ENCODE peak calls at places on chromosomes 2 and 18, in ten cellular contexts. G is endothelial cell of umbilical vein, M is GM12891, Z is breast epithelium, L is Peyer's patch, T is transverse colon, P is K562, E is A549, K is heart left ventricle, F is adrenal gland. H is an unnamed sample.

GRCh38 chr2:76491503-76491902 is 780.8 kb upstream of the GCFC2 start:
- DNase-seq in K (no peak), Z (no peak), P (no peak), L (no peak), G (no peak), F (no peak), M (no peak), T (no peak), E (no peak), H (no peak)

GRCh38 chr2:198916548-198916947 is 541.2 kb downstream of the SATB2 start:
- DNase-seq in Z (no peak), G (no peak), L (no peak), P (no peak), K (no peak), M (no peak), T (peak), E (no peak), F (no peak), H (no peak)

GRCh38 chr18:26407721-26408601 is 140.4 kb downstream of the KCTD1 start:
- DNase-seq in L (no peak), G (no peak), F (no peak), P (no peak), Z (no peak), M (no peak), K (no peak), E (no peak), T (no peak), H (no peak)

GRCh38 chr2:134527398-134527797 is 191.4 kb downstream of the TMEM163 start:
- DNase-seq in G (no peak), T (no peak), K (no peak), L (no peak), E (no peak), M (no peak), Z (no peak), F (no peak), P (no peak), H (no peak)

GRCh38 chr18:62449490-62450104 is 73.2 kb upstream of the ZCCHC2 start:
- DNase-seq in F (no peak), L (no peak), P (no peak), Z (no peak), M (no peak), E (no peak), T (no peak), G (no peak), K (no peak), H (no peak)

GRCh38 chr2:77008925-77009706 is 513.1 kb downstream of the LRRTM4 start:
- DNase-seq in F (no peak), T (no peak), K (no peak), Z (no peak), G (peak), E (no peak), L (no peak), P (no peak), M (no peak), H (no peak)

GRCh38 chr18:70422061-70422965 is 133.5 kb downstream of the SOCS6 start:
- DNase-seq in Z (no peak), E (peak), G (peak), T (peak), F (peak), L (peak), K (peak), M (no peak), P (no peak), H (peak)

GRCh38 chr18:62450546-62451395 is 72.1 kb upstream of the ZCCHC2 start:
- DNase-seq in P (peak), Z (peak), L (peak), F (peak), E (peak), K (peak), T (no peak), G (peak), M (no peak), H (peak)

GRCh38 chr18:12238861-12239260 is 15.3 kb upstream of the CIDEA start:
- DNase-seq in P (peak), M (no peak), L (no peak), G (no peak), Z (no peak), F (no peak), T (no peak), E (no peak), K (no peak), H (no peak)

GRCh38 chr2:137172162-137172561 is 406.8 kb downstream of the THSD7B start:
- DNase-seq in F (no peak), T (no peak), G (no peak), E (no peak), Z (no peak), K (no peak), M (no peak), P (no peak), L (no peak), H (no peak)

GRCh38 chr2:28135324-28135723 is 244.8 kb downstream of the BABAM2 start:
- DNase-seq in L (no peak), M (no peak), T (no peak), E (no peak), F (no peak), G (no peak), K (no peak), P (no peak), Z (no peak), H (no peak)

GRCh38 chr2:193695367-193695766 is 1500.6 kb upstream of the TMEFF2 start:
- DNase-seq in Z (no peak), M (no peak), G (peak), T (no peak), F (peak), L (no peak), E (no peak), P (no peak), K (no peak), H (no peak)

GRCh38 chr18:50527636-50528307 is 32.1 kb upstream of the MAPK4 start:
- DNase-seq in M (no peak), F (no peak), G (no peak), E (no peak), Z (no peak), K (no peak), P (no peak), L (no peak), T (no peak), H (no peak)

GRCh38 chr2:28305202-28305601 is 87.5 kb upstream of the FOSL2 start:
- DNase-seq in P (no peak), L (no peak), K (no peak), E (no peak), F (no peak), T (no peak), Z (no peak), M (no peak), G (no peak), H (no peak)

GRCh38 chr2:19746611-19747309 is 155.0 kb downstream of the TTC32 start:
- DNase-seq in G (peak), L (no peak), M (peak), P (peak), Z (no peak), K (no peak), T (no peak), F (no peak), E (peak), H (peak)

GRCh38 chr2:156982615-156983014 is 274.9 kb upstream of the GALNT5 start:
- DNase-seq in L (no peak), K (no peak), G (no peak), P (no peak), T (no peak), F (no peak), M (no peak), E (no peak), Z (no peak), H (no peak)

GRCh38 chr2:74249406-74250122 is 51.1 kb downstream of the MTHFD2 start:
- DNase-seq in T (no peak), E (no peak), L (peak), M (no peak), Z (no peak), F (no peak), G (no peak), P (peak), K (no peak), H (no peak)

GRCh38 chr2:169490834-169491233 is 11.5 kb downstream of the BBS5 start:
- DNase-seq in E (no peak), T (no peak), K (no peak), Z (no peak), G (no peak), F (no peak), P (no peak), L (no peak), M (no peak), H (no peak)

GRCh38 chr2:120990451-120990871 is 254.8 kb downstream of the GLI2 start:
- DNase-seq in K (no peak), E (no peak), P (no peak), M (no peak), G (no peak), Z (peak), L (no peak), T (no peak), F (no peak), H (no peak)

GRCh38 chr2:32715981-32716380 is 88.1 kb downstream of the TTC27 start:
- DNase-seq in E (no peak), Z (no peak), M (no peak), F (no peak), P (no peak), T (no peak), G (no peak), L (no peak), K (no peak), H (no peak)

GRCh38 chr2:216371756-216372702 is at the start of gene MARCHF4:
- DNase-seq in T (peak), M (peak), G (peak), Z (peak), F (peak), E (peak), L (peak), P (peak), K (peak), H (peak)

GRCh38 chr18:8426401-8426800 is 182.8 kb upstream of the RAB12 start:
- DNase-seq in F (no peak), M (no peak), L (no peak), K (no peak), Z (no peak), P (peak), T (no peak), E (no peak), G (no peak), H (no peak)

GRCh38 chr2:4358855-4359254 is 655.5 kb downstream of the DCDC2C start:
- DNase-seq in T (no peak), E (no peak), P (no peak), Z (no peak), K (no peak), G (no peak), M (no peak), L (no peak), F (no peak), H (no peak)

GRCh38 chr18:45837283-45838070 is 12.0 kb downstream of the SIGLEC15 start:
- DNase-seq in Z (peak), K (peak), F (peak), P (no peak), G (peak), L (peak), T (peak), E (no peak), M (no peak), H (no peak)

GRCh38 chr18:57846258-57846657 is 43.1 kb upstream of the ATP8B1 start:
- DNase-seq in Z (no peak), F (peak), L (no peak), M (no peak), K (no peak), G (peak), T (no peak), P (peak), E (peak), H (peak)

GRCh38 chr18:67650661-67651060 is 134.1 kb upstream of the DSEL start:
- DNase-seq in L (no peak), T (no peak), K (no peak), E (no peak), G (no peak), M (no peak), Z (no peak), P (no peak), F (no peak), H (no peak)

GRCh38 chr2:98520806-98521205 is 76.1 kb downstream of the INPP4A start:
- DNase-seq in Z (no peak), K (no peak), L (no peak), G (no peak), T (no peak), P (no peak), M (no peak), E (no peak), F (no peak), H (no peak)

GRCh38 chr2:62586981-62587380 is 81.0 kb upstream of the TMEM17 start:
- DNase-seq in Z (no peak), P (no peak), K (no peak), E (no peak), G (no peak), L (no peak), M (no peak), F (no peak), T (no peak), H (no peak)

GRCh38 chr2:190466819-190467444 is 58.8 kb downstream of the MFSD6 start:
- DNase-seq in M (no peak), E (no peak), F (no peak), K (no peak), P (no peak), Z (no peak), G (no peak), L (no peak), T (no peak), H (no peak)

GRCh38 chr2:25275575-25275965 is 66.2 kb downstream of the DNMT3A start:
- DNase-seq in L (no peak), Z (no peak), E (no peak), M (no peak), K (no peak), T (no peak), G (no peak), F (no peak), P (no peak), H (no peak)

GRCh38 chr2:25281581-25281980 is 60.1 kb downstream of the DNMT3A start:
- DNase-seq in F (peak), L (no peak), Z (no peak), T (no peak), M (no peak), E (no peak), K (no peak), P (no peak), G (no peak), H (no peak)

GRCh38 chr2:25276569-25277465 is 64.9 kb downstream of the DNMT3A start:
- DNase-seq in Z (no peak), T (peak), P (peak), M (peak), F (peak), G (peak), E (peak), L (peak), K (peak), H (peak)

GRCh38 chr2:25280066-25280687 is 61.5 kb downstream of the DNMT3A start:
- DNase-seq in P (no peak), Z (no peak), G (no peak), E (no peak), L (no peak), F (no peak), M (no peak), K (no peak), T (no peak), H (no peak)

DNA sequence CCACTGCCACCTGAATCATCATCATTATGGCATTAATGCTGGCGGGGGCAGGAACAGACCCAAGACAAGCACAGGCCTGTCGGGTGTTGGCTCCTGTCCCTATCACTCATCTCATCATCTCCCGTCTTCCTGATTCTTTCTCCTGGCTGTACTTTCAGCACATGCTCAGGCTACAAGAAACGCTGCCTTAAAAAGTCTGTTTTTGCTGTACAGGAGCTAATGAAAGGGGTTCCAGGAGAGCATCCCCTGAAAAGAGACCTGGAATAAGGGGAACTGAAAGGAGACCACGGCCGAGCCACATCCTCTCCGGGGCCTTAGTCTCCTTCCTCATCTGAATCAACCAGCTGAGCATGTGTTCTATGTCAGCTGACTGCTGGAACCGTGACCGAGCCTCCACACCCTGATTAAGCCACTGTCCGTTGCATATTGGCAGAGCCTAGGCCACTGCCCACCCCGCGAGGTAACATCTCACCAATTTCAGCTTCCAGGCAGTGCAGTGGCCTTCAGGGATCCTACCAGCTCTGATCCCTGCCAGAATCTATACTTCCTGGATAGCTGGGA is 62.6 kb downstream of the DNMT3A start:
- DNase-seq in K (peak), L (peak), G (peak), T (peak), E (no peak), F (peak), M (peak), Z (no peak), P (no peak), H (no peak)
- TF ChIP-seq POLR2A in K (no peak), L (no peak), G (no peak), T (no peak), E (no peak), F (no peak), M (peak), Z (no peak), P (no peak), H (no peak)

DNA sequence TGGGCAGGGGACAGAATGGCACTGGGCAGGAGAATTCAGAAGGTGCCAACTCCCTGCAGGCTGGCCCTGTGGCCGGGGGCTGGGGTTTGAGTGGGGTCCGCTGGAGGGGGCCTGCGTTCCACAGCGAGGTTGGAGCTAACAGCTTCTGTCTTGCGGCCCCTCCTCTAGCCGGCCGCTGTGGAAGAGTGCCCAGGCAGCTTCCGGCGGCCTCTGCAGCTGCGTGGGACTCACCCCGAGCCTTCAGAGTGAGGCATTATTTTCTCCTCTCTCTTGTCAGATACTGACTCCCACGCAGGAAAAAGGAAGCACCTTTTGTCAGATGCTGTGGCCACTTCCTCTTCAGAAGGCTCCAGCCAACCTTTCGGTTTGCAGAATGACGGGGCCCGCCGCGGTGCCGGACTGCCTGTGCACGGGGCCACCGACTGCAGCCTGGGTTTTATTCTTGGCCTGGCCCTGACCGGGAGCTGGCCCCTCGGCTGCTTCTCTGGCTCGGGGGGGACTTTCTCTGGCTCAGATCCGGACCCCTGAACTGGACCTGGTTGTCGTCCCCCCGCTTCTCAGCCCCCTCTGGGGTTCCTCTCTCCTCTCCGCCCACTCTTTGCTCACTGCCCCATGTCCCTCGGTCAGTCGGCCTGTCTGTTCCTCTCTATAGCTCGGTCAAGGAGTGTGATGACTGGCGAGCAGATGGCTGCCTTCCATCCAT is 40.1 kb downstream of the ARHGAP25 start:
- DNase-seq in T (peak), Z (no peak), P (peak), L (peak), F (peak), G (peak), K (peak), M (peak), E (no peak), H (no peak)
- TF ChIP-seq POLR2A in T (peak), Z (no peak), P (peak), L (peak), F (peak), G (no peak), K (no peak), M (no peak), E (no peak), H (no peak)

GRCh38 chr2:197707316-197708213 is 2.4 kb downstream of the MARS2 start:
- DNase-seq in G (peak), F (no peak), Z (no peak), M (no peak), L (no peak), P (no peak), E (peak), T (no peak), K (no peak), H (peak)

GRCh38 chr2:197704434-197705142 is 581 bp upstream of the MARS2 start:
- DNase-seq in K (no peak), F (no peak), Z (no peak), G (no peak), T (no peak), M (no peak), P (peak), E (no peak), L (no peak), H (no peak)

GRCh38 chr2:197706839-197707207 is 1.7 kb downstream of the MARS2 start:
- DNase-seq in T (no peak), F (no peak), Z (no peak), E (no peak), L (no peak), P (no peak), K (no peak), G (no peak), M (no peak), H (no peak)

GRCh38 chr2:197705912-197706838 is 1.0 kb downstream of the MARS2 start:
- DNase-seq in Z (peak), E (no peak), G (no peak), P (no peak), K (peak), T (peak), M (no peak), L (peak), F (no peak), H (no peak)

DNA sequence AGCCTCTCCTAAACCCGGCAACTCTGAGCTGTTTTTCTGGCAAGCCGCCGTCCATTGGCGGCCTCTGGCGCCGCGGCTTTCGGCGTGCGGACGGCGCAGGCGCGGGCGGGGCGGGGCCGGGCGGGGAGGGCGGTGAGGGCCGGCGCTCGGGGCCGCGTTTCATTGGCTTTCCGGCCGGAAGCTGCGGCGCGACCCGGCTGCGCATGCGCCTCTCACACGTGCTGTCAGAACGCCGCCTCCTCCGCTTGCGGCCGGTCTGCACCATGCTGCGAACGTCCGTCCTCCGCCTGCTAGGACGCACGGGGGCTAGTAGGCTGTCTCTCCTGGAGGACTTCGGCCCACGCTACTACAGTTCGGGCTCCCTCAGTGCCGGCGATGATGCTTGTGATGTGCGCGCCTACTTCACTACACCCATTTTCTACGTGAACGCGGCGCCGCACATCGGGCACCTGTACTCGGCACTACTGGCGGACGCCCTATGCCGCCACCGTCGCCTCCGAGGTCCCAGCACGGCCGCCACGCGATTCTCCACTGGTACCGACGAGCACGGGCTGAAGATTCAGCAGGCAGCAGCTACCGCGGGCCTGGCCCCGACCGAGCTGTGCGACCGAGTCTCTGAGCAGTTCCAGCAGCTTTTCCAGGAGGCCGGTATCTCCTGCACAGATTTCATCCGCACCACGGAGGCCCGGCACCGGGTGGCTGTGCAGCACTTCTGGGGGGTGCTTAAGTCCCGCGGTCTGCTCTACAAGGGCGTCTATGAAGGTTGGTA is at the start of gene MARS2:
- DNase-seq in F (peak), M (peak), T (peak), Z (peak), K (peak), L (peak), E (peak), G (peak), P (peak), H (peak)
- TF ChIP-seq POLR2A in F (peak), M (peak), T (peak), Z (no peak), K (no peak), L (peak), E (peak), G (peak), P (peak), H (peak)

GRCh38 chr2:237685408-237685807 is 58.0 kb downstream of the LRRFIP1 start:
- DNase-seq in K (no peak), F (no peak), M (no peak), G (no peak), T (no peak), L (peak), Z (no peak), P (no peak), E (no peak), H (no peak)

GRCh38 chr2:237689569-237690131 is 62.3 kb downstream of the LRRFIP1 start:
- DNase-seq in E (no peak), K (peak), M (no peak), T (peak), Z (no peak), P (no peak), L (peak), F (peak), G (no peak), H (no peak)

GRCh38 chr2:237686659-237687136 is 59.3 kb downstream of the LRRFIP1 start:
- DNase-seq in F (no peak), G (peak), Z (no peak), M (no peak), K (no peak), E (no peak), L (no peak), T (no peak), P (no peak), H (no peak)

GRCh38 chr2:237688081-237688480 is 60.7 kb downstream of the LRRFIP1 start:
- DNase-seq in Z (no peak), E (no peak), G (no peak), T (no peak), K (no peak), L (peak), F (no peak), P (no peak), M (no peak), H (no peak)

GRCh38 chr2:237687666-237688065 is 60.3 kb downstream of the LRRFIP1 start:
- DNase-seq in G (no peak), K (peak), M (peak), P (no peak), E (no peak), F (peak), T (peak), Z (no peak), L (peak), H (peak)
- TF ChIP-seq POLR2A in G (no peak), K (no peak), M (no peak), P (no peak), E (no peak), F (no peak), T (peak), Z (no peak), L (no peak), H (no peak)

GRCh38 chr2:47079515-47080412 is 75.3 kb downstream of the STPG4 start:
- DNase-seq in P (no peak), M (no peak), L (no peak), E (no peak), K (peak), T (peak), G (no peak), F (no peak), Z (no peak), H (no peak)
- TF ChIP-seq POLR2A in P (no peak), M (no peak), L (no peak), E (no peak), K (no peak), T (no peak), G (no peak), F (no peak), Z (no peak), H (no peak)

H was measured in H54.